ENCODE peak calls at places on chromosomes 5 and 9, in seven cellular contexts. W is neural crest cell; V is CD4-positive, alpha-beta T cell; U is AG09309; E is MM.1S; M is fibroblast of pulmonary artery; H is cardiac muscle cell. Z is an unnamed sample.

GRCh38 chr5:142053434-142054253 is 40.8 kb upstream of the GNPDA1 start:
- DNase-seq in V (no peak), U (peak), H (peak), E (no peak), M (peak), W (no peak), Z (no peak)

GRCh38 chr9:136107155-136107952 is 11.3 kb downstream of the TMEM250 start:
- DNase-seq in M (no peak), E (no peak), W (no peak), H (no peak), U (no peak), V (peak), Z (peak)

GRCh38 chr5:36619012-36619635 is 12.7 kb downstream of the SLC1A3 start:
- DNase-seq in M (no peak), V (no peak), H (no peak), E (no peak), U (no peak), W (no peak), Z (no peak)

GRCh38 chr5:134458234-134458633 is 46.6 kb upstream of the CDKN2AIPNL start:
- DNase-seq in M (peak), U (no peak), E (no peak), H (peak), V (no peak), W (no peak), Z (no peak)

GRCh38 chr9:113583511-113584470 is 120.3 kb downstream of the RGS3 start:
- DNase-seq in W (no peak), U (no peak), H (no peak), V (no peak), M (no peak), E (no peak), Z (no peak)

GRCh38 chr5:177958696-177959095 is 37.3 kb downstream of the PROP1 start:
- DNase-seq in E (no peak), H (no peak), U (no peak), W (no peak), M (no peak), V (no peak), Z (no peak)

GRCh38 chr5:14873093-14873492 is 1.5 kb upstream of the ANKH start:
- DNase-seq in W (no peak), U (no peak), H (no peak), V (no peak), M (no peak), E (no peak), Z (peak)

GRCh38 chr9:27292646-27293045 is 4.3 kb downstream of the EQTN start:
- DNase-seq in W (no peak), M (no peak), V (no peak), U (peak), H (peak), E (no peak), Z (no peak)

GRCh38 chr9:107620801-107621200 is 131.2 kb upstream of the KLF4 start:
- DNase-seq in V (no peak), H (no peak), U (no peak), W (no peak), E (no peak), M (no peak), Z (no peak)

DNA sequence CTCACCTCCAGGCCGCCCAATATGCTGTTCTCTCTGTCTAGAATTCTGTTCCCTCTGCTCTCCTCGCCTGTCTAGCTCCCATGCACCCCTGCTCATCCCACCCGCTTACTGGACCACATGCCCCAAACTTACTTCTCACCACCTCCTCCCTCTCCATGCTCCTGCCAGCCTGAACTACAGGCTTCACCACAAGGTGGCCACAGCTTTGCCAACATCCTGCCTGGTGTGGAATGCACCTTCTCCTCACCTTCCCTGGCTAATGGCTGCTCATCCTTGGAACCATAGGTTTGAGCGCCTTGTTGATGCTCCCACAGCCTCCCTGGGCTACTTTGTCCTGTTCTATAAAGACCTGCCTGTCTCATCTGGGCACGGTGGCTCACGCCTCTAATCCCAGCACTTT is 9.6 kb downstream of the LAMC3 start:
- DNase-seq in V (no peak), H (no peak), U (no peak), W (no peak), E (no peak), M (no peak), Z (no peak)
- TF ChIP-seq CTCF in V (no peak), H (no peak), U (no peak), W (peak), E (peak), M (peak), Z (no peak)

GRCh38 chr5:149387081-149387611 is 8.1 kb upstream of the IL17B start:
- DNase-seq in H (peak), U (peak), E (no peak), W (no peak), M (peak), V (no peak), Z (no peak)

GRCh38 chr5:149386166-149386565 is 7.1 kb upstream of the IL17B start:
- DNase-seq in V (no peak), M (no peak), W (no peak), E (no peak), U (no peak), H (peak), Z (no peak)

GRCh38 chr5:149389552-149390495 is 10.7 kb upstream of the IL17B start:
- DNase-seq in M (no peak), V (no peak), E (no peak), W (no peak), U (no peak), H (no peak), Z (no peak)

GRCh38 chr5:149387982-149388381 is 8.9 kb upstream of the IL17B start:
- DNase-seq in M (peak), H (peak), V (no peak), E (no peak), U (no peak), W (no peak), Z (no peak)

GRCh38 chr5:149388498-149389190 is 9.6 kb upstream of the IL17B start:
- DNase-seq in U (no peak), W (no peak), H (no peak), M (no peak), V (no peak), E (no peak), Z (no peak)
- TF ChIP-seq CTCF in U (no peak), W (no peak), H (no peak), M (no peak), V (no peak), E (no peak), Z (no peak)

GRCh38 chr9:17116400-17116837 is 18.4 kb upstream of the CNTLN start:
- DNase-seq in U (no peak), W (no peak), M (peak), V (no peak), H (peak), E (peak), Z (no peak)
- TF ChIP-seq CTCF in U (peak), W (peak), M (peak), V (no peak), H (peak), E (peak), Z (peak)

DNA sequence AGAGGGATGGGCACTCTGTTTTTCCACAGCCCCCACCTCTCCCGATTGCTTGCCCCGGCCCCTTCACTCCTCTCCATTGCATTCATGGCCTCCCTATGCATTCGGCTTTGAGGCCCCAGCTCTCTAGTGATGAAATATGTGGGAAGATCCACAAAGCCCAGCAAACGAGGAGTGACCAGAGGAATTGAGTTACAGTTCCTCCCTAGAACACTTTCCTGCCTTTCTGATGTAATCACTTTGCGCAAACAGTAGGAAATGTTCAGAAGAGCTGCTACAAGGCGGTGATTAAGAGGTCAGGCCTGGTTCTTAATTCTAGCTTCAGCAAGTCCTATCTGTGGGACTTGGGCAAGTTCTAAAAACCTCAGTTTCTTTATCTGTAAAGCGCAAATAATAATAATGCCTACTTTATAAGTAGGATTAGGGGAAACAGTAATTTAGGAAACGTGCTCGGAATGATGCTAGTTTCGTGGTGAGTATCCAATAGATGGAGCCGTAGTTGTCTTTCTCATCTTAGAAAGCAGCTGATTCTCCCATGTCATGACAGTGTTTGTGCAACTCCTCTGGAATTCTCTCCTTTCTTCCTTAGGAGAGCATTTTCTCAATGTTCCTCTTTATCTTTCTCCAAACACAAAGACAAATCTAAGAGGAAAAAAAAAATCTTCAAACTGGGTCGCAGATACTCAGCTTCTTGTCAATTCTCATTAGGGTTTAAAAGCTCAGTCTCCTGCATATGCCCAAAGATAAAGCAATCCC is 99.5 kb upstream of the MSX2 start:
- DNase-seq in H (peak), M (peak), E (no peak), V (no peak), W (no peak), U (no peak), Z (no peak)
- TF ChIP-seq CTCF in H (no peak), M (no peak), E (no peak), V (no peak), W (no peak), U (no peak), Z (no peak)